ENCODE peak calls at places on chromosome 20, in four cellular contexts. E, X, I and F are unnamed samples.

GRCh38 chr20:43191946-43192847 is 2.5 kb upstream of the PTPRT start:
- DNase-seq in X (no peak), I (no peak), E (no peak), F (no peak)

GRCh38 chr20:20327756-20328155 is 40.1 kb upstream of the INSM1 start:
- DNase-seq in I (no peak), E (no peak), X (no peak), F (no peak)

GRCh38 chr20:37938181-37938775 is 35.4 kb downstream of the VSTM2L start:
- DNase-seq in E (no peak), I (no peak), X (no peak), F (no peak)

GRCh38 chr20:19048898-19049889 is 163.2 kb upstream of the SLC24A3 start:
- DNase-seq in X (no peak), I (no peak), E (peak), F (no peak)

GRCh38 chr20:40467014-40467413 is 222.0 kb downstream of the MAFB start:
- DNase-seq in E (no peak), X (no peak), I (no peak), F (no peak)

GRCh38 chr20:62776692-62777527 is 19.4 kb upstream of the MRGBP start:
- DNase-seq in E (no peak), I (no peak), X (peak), F (no peak)

GRCh38 chr20:34923414-34923813 is 32.2 kb downstream of the GSS start:
- DNase-seq in E (no peak), X (no peak), I (no peak), F (no peak)

GRCh38 chr20:52708137-52708536 is 264.0 kb upstream of the TSHZ2 start:
- DNase-seq in I (no peak), X (no peak), E (no peak), F (no peak)

GRCh38 chr20:1827510-1827973 is 67.7 kb upstream of the SIRPA start:
- DNase-seq in X (no peak), I (no peak), E (no peak), F (no peak)

GRCh38 chr20:53750827-53751393 is 157.3 kb upstream of the ZNF217 start:
- DNase-seq in E (peak), I (no peak), X (peak), F (no peak)

GRCh38 chr20:38355161-38356012 is 9.1 kb downstream of the LBP start:
- DNase-seq in I (no peak), E (no peak), X (no peak), F (no peak)

GRCh38 chr20:61522498-61523090 is 270.5 kb downstream of the CDH4 start:
- DNase-seq in E (no peak), X (no peak), I (no peak), F (no peak)
- H3K27ac ChIP-seq in E (no peak), X (no peak), I (no peak), F (no peak)

DNA sequence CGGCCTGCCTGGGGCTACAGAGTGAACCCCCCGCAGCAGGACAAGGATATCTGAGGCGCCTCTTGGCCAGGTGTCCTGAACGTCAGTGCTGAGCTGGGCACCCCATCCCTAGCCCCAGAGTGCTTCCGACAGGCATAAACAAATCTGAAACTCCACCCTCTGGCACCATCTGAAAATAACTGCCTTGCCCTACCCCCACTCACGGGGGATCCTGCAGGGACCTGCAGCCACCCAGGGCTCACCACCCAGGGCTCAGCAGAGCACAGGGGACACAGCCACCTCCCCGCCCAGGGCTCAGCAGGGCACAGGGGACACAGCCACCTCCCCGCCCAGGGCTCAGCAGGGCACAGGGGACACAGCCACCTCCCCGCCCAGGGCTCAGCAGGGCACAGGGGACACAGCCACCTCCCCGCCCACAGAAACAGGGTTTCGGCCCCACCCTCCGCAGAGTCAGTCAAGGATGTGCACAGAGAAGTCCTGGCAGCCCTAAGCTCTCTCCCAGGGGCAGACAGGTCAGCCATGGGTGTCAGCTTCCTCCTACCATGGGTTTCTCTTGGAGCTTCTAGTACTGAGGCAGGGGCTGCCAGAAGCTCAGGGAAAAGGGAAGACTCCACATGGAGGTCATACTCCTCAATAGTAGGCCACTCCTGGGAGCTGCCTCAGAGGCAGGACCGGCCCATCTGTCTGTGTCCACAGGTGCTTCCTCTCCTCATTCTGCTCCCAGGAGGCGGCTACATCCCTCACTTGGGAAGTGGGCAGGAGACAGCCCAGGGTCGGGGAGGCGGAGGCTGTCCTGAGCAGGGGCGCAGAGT is 4.6 kb downstream of the UCKL1 start:
- DNase-seq in I (no peak), X (peak), E (no peak), F (no peak)
- TF ChIP-seq POLR2A in I (no peak), X (no peak), E (no peak), F (peak)

DNA sequence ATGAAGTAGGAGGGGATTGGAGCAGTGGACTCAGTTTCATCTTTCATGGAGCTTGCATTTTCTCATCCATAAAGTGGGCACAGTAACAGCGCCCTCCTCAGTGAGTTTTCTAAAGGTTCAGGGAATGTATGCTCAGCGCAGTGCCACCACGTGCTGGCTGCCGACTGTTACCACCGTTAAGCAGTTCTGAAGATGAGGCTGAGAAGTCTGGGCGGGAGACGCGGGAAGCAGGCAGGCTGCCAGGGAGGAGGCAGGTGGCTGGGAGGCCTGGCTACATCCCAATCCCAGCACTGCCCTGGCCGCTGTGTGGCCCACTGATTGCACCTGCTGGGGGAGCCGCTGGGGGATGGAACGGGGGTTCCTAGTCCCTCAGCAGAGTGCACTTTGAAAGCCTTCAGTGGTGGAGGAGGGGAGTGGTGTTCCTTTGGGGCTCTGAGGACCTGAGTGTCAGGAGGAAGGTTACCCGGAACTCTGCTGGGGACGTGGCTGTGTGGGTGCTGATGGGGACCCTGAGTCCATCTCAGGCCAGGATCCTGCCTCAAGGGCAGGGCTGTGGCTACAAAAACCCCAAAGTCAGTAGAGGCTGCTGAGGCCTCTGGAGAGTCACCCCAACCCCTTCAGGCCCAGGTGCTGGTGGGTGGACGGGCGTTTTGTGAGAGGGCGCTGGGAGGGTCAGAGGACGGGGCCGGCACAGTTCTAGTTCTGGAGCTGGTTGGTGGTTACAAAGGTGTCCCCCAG is 28.0 kb upstream of the PHACTR3 start:
- DNase-seq in X (no peak), I (no peak), E (no peak), F (no peak)
- TF ChIP-seq CTCF in X (no peak), I (no peak), E (no peak), F (no peak)

GRCh38 chr20:13771853-13772453 is 12.8 kb downstream of the ESF1 start:
- DNase-seq in E (no peak), I (no peak), X (no peak), F (no peak)
- H3K27ac ChIP-seq in E (no peak), I (no peak), X (no peak), F (no peak)

GRCh38 chr20:47318596-47319516 is 37.6 kb downstream of the ZMYND8 start:
- DNase-seq in E (peak), X (peak), I (peak), F (peak)
- TF ChIP-seq POLR2A in E (peak), X (peak), I (peak), F (peak)